ENCODE peak calls at places on chromosome 1, in eight cellular contexts. L, C, Z, S, R, K, J and P are unnamed samples.

GRCh38 chr1:7467476-7468175 is 303.5 kb upstream of the VAMP3 start:
- DNase-seq in L (no peak), C (no peak), Z (no peak), S (no peak), R (no peak), K (no peak), J (no peak), P (no peak)

GRCh38 chr1:232678185-232678886 is 48.4 kb upstream of the SIPA1L2 start:
- DNase-seq in L (no peak), C (peak), Z (no peak), S (no peak), R (no peak), K (no peak), J (no peak), P (no peak)

GRCh38 chr1:217135987-217136894 is 413.0 kb upstream of the ESRRG start:
- DNase-seq in L (no peak), C (no peak), Z (no peak), S (no peak), R (no peak), K (no peak), J (no peak), P (no peak)

GRCh38 chr1:42442641-42443040 is 13.2 kb downstream of the ZMYND12 start:
- DNase-seq in L (no peak), C (no peak), Z (no peak), S (no peak), R (no peak), K (no peak), J (no peak), P (no peak)

GRCh38 chr1:89657886-89658285 is 25.0 kb downstream of the LRRC8C start:
- DNase-seq in L (no peak), C (peak), Z (no peak), S (no peak), R (no peak), K (no peak), J (no peak), P (no peak)

GRCh38 chr1:78691995-78692747 is 42.5 kb downstream of the IFI44 start:
- DNase-seq in L (no peak), C (peak), Z (peak), S (no peak), R (no peak), K (no peak), J (no peak), P (no peak)

GRCh38 chr1:245512980-245513578 is 358.3 kb downstream of the KIF26B start:
- DNase-seq in L (peak), C (peak), Z (peak), S (no peak), R (no peak), K (no peak), J (no peak), P (peak)

GRCh38 chr1:85465099-85465790 is at the start of gene DDAH1:
- DNase-seq in L (no peak), C (peak), Z (peak), S (no peak), R (no peak), K (peak), J (peak), P (no peak)

GRCh38 chr1:157415661-157416060 is 136.7 kb downstream of the FCRL5 start:
- DNase-seq in L (no peak), C (peak), Z (peak), S (no peak), R (no peak), K (no peak), J (no peak), P (no peak)

GRCh38 chr1:3313579-3313955 is 140.9 kb upstream of the ARHGEF16 start:
- DNase-seq in L (peak), C (peak), Z (peak), S (no peak), R (no peak), K (no peak), J (peak), P (no peak)